ENCODE peak calls at places on chromosomes 11 and 22, in eight cellular contexts. D is GM04504; O is amniotic stem cell; M is fibroblast of pulmonary artery; E is omental fat pad; I is HFF-Myc; A is activated CD4-positive, alpha-beta T cell treated with anti-CD3 and anti-CD28 coated beads for 24 hours; H is HCEC 1CT. Z is an unnamed sample.

GRCh38 chr22:44389926-44390925 is 77.5 kb upstream of the SHISAL1 start:
- DNase-seq in D (no peak), O (no peak), M (no peak), E (peak), I (no peak), A (no peak), H (no peak), Z (no peak)

GRCh38 chr22:28907311-28908008 is 24.1 kb downstream of the ZNRF3 start:
- DNase-seq in D (no peak), O (no peak), M (no peak), E (no peak), I (peak), A (peak), H (no peak), Z (no peak)

GRCh38 chr22:23137905-23138520 is 3.8 kb downstream of the RSPH14 start:
- DNase-seq in D (no peak), O (no peak), M (no peak), E (no peak), I (no peak), A (no peak), H (no peak), Z (no peak)

GRCh38 chr11:127223026-127223425 is 222.5 kb upstream of the KIRREL3 start:
- DNase-seq in D (no peak), O (no peak), M (no peak), E (no peak), I (no peak), A (no peak), H (no peak), Z (no peak)

GRCh38 chr11:6621711-6622211 is 2.5 kb upstream of the TPP1 start:
- DNase-seq in D (no peak), O (no peak), M (no peak), E (no peak), I (no peak), A (no peak), H (no peak), Z (no peak)

GRCh38 chr11:113681282-113681681 is 24.8 kb downstream of the TMPRSS5 start:
- DNase-seq in D (no peak), O (no peak), M (no peak), E (no peak), I (no peak), A (no peak), H (no peak), Z (no peak)

GRCh38 chr11:9571766-9572120 is 1.7 kb upstream of the WEE1 start:
- DNase-seq in D (no peak), O (no peak), M (no peak), E (no peak), I (no peak), A (no peak), H (no peak), Z (no peak)

GRCh38 chr11:133956650-133957633 is at the start of gene IGSF9B:
- DNase-seq in D (no peak), O (peak), M (peak), E (no peak), I (no peak), A (peak), H (no peak), Z (peak)

GRCh38 chr11:31387379-31387778 is 17.7 kb downstream of the DNAJC24 start:
- DNase-seq in D (peak), O (no peak), M (peak), E (no peak), I (no peak), A (no peak), H (no peak), Z (no peak)

GRCh38 chr11:124277809-124278208 is 21.6 kb downstream of the OR8G5 start:
- DNase-seq in D (no peak), O (no peak), M (peak), E (no peak), I (no peak), A (no peak), H (peak), Z (no peak)

GRCh38 chr11:67354314-67355022 is 1.1 kb upstream of the POLD4 start:
- DNase-seq in D (peak), O (peak), M (peak), E (peak), I (peak), A (no peak), H (peak), Z (no peak)

GRCh38 chr22:45602824-45603301 is 68.8 kb upstream of the ATXN10 start:
- DNase-seq in D (peak), O (no peak), M (peak), E (no peak), I (peak), A (no peak), H (no peak), Z (no peak)

GRCh38 chr11:14423633-14424032 is 64.7 kb upstream of the RRAS2 start:
- DNase-seq in D (no peak), O (no peak), M (peak), E (no peak), I (no peak), A (no peak), H (peak), Z (peak)

GRCh38 chr11:114293201-114293711 is 2.9 kb upstream of the NNMT start:
- DNase-seq in D (no peak), O (no peak), M (peak), E (no peak), I (no peak), A (no peak), H (no peak), Z (no peak)

GRCh38 chr11:31106963-31107576 is 262.5 kb downstream of the DCDC1 start:
- DNase-seq in D (peak), O (no peak), M (peak), E (peak), I (no peak), A (peak), H (no peak), Z (peak)

GRCh38 chr22:29621761-29622526 is 18.5 kb downstream of the NF2 start:
- DNase-seq in D (peak), O (peak), M (peak), E (no peak), I (peak), A (no peak), H (peak), Z (peak)

GRCh38 chr11:62025429-62026105 is 58.1 kb upstream of the FTH1 start:
- DNase-seq in D (peak), O (peak), M (peak), E (peak), I (peak), A (peak), H (peak), Z (peak)

GRCh38 chr11:57460756-57461749 is 725 bp downstream of the RTN4RL2 start:
- DNase-seq in D (no peak), O (no peak), M (no peak), E (no peak), I (no peak), A (no peak), H (no peak), Z (no peak)

GRCh38 chr11:57474017-57474750 is 13.9 kb downstream of the RTN4RL2 start:
- DNase-seq in D (no peak), O (no peak), M (no peak), E (no peak), I (no peak), A (no peak), H (peak), Z (no peak)

GRCh38 chr11:103491777-103492176 is 382.6 kb downstream of the DYNC2H1 start:
- DNase-seq in D (no peak), O (no peak), M (no peak), E (no peak), I (no peak), A (no peak), H (no peak), Z (no peak)